ENCODE peak calls at places on chromosomes 12 and 14, in four cellular contexts. A is sciatic nerve, O is GM12865, Z is ACHN. P is an unnamed sample.

GRCh38 chr12:118430516-118430915 is 54.2 kb downstream of the SUDS3 start:
- DNase-seq in Z (no peak), A (no peak), O (no peak), P (no peak)

GRCh38 chr14:93765032-93765626 is 23.2 kb downstream of the PRIMA1 start:
- DNase-seq in O (no peak), Z (no peak), A (no peak), P (no peak)

GRCh38 chr14:103127356-103127755 is 4.1 kb downstream of the TNFAIP2 start:
- DNase-seq in A (peak), O (no peak), Z (no peak), P (no peak)

GRCh38 chr14:75972729-75973480 is 8.9 kb downstream of the TGFB3 start:
- DNase-seq in O (no peak), Z (no peak), A (no peak), P (no peak)

GRCh38 chr12:50201987-50202521 is 34.9 kb upstream of the CERS5 start:
- DNase-seq in A (no peak), Z (peak), O (no peak), P (no peak)

GRCh38 chr14:69484444-69485113 is at the start of gene PLEKHD1:
- DNase-seq in A (no peak), O (no peak), Z (no peak), P (no peak)

GRCh38 chr14:41297961-41298690 is 308.6 kb upstream of the LRFN5 start:
- DNase-seq in A (no peak), Z (no peak), O (no peak), P (no peak)

GRCh38 chr12:64181504-64182291 is 40.4 kb downstream of the KICS2 start:
- DNase-seq in Z (peak), A (no peak), O (peak), P (peak)

GRCh38 chr12:63977441-63977840 is 132.9 kb downstream of the SRGAP1 start:
- DNase-seq in A (no peak), O (no peak), Z (no peak), P (no peak)

GRCh38 chr12:9039397-9039977 is 50.1 kb downstream of the KLRG1 start:
- DNase-seq in O (peak), Z (peak), A (no peak), P (no peak)

GRCh38 chr12:3049596-3050314 is 27.4 kb upstream of the TSPAN9 start:
- DNase-seq in Z (peak), A (no peak), O (no peak), P (no peak)

GRCh38 chr12:5840900-5841299 is 104.2 kb downstream of the ANO2 start:
- DNase-seq in O (no peak), Z (no peak), A (no peak), P (no peak)

GRCh38 chr12:49288412-49288853 is 6.5 kb upstream of the PRPH start:
- DNase-seq in Z (peak), A (peak), O (peak), P (peak)

GRCh38 chr14:32608880-32609279 is 279.8 kb downstream of the AKAP6 start:
- DNase-seq in Z (no peak), A (no peak), O (no peak), P (no peak)

GRCh38 chr12:1836854-1837411 is 16.6 kb downstream of the LRTM2 start:
- DNase-seq in A (no peak), Z (peak), O (no peak), P (peak)

GRCh38 chr12:110798461-110798860 is 48.3 kb upstream of the CCDC63 start:
- DNase-seq in Z (no peak), A (no peak), O (no peak), P (no peak)

GRCh38 chr12:14260011-14260993 is 105.2 kb upstream of the ATF7IP start:
- DNase-seq in Z (no peak), A (peak), O (no peak), P (peak)

GRCh38 chr12:105233045-105233905 is 2.7 kb downstream of the APPL2 start:
- DNase-seq in O (no peak), Z (no peak), A (no peak), P (no peak)

GRCh38 chr14:100128688-100129087 is 30.8 kb downstream of the DEGS2 start:
- DNase-seq in A (no peak), O (no peak), Z (no peak), P (no peak)

GRCh38 chr14:100159107-100159864 is at the start of gene DEGS2:
- DNase-seq in A (no peak), Z (no peak), O (peak), P (no peak)

GRCh38 chr12:93441111-93441616 is 583 bp downstream of the UBE2N start:
- DNase-seq in Z (peak), A (peak), O (peak), P (no peak)

GRCh38 chr14:51674294-51675002 is 22.7 kb downstream of the FRMD6 start:
- DNase-seq in O (no peak), Z (peak), A (no peak), P (no peak)

GRCh38 chr14:102028733-102029132 is 58.1 kb downstream of the HSP90AA1 start:
- DNase-seq in A (no peak), Z (no peak), O (no peak), P (no peak)

GRCh38 chr12:19130224-19131019 is 889 bp downstream of the PLEKHA5 start:
- DNase-seq in O (no peak), A (peak), Z (peak), P (peak)

GRCh38 chr12:16187684-16188083 is 89.8 kb downstream of the SLC15A5 start:
- DNase-seq in Z (no peak), A (no peak), O (no peak), P (no peak)

GRCh38 chr14:64943981-64944520 is 1.5 kb upstream of the GPX2 start:
- DNase-seq in O (no peak), A (peak), Z (no peak), P (no peak)

GRCh38 chr12:18651525-18651924 is 86.3 kb downstream of the PLCZ1 start:
- DNase-seq in O (no peak), Z (no peak), A (no peak), P (no peak)

GRCh38 chr12:96132819-96133218 is 61.4 kb upstream of the ELK3 start:
- DNase-seq in Z (no peak), O (peak), A (no peak), P (no peak)

GRCh38 chr14:21863289-21863688 is 189.7 kb upstream of the OR4E1 start:
- DNase-seq in Z (no peak), O (no peak), A (no peak), P (no peak)

GRCh38 chr12:95836630-95837239 is 22.0 kb upstream of the SNRPF start:
- DNase-seq in A (no peak), O (no peak), Z (peak), P (no peak)

GRCh38 chr14:23910081-23910875 is 43.3 kb upstream of the DHRS4 start:
- DNase-seq in O (peak), Z (peak), A (no peak), P (no peak)

GRCh38 chr12:104358353-104359003 is 54.9 kb downstream of the EID3 start:
- DNase-seq in A (peak), Z (peak), O (peak), P (peak)

GRCh38 chr12:4282103-4282891 is 8.7 kb downstream of the CCND2 start:
- DNase-seq in A (no peak), Z (no peak), O (no peak), P (no peak)